ENCODE peak calls at places on chromosomes 16 and 17, in seven cellular contexts. One of them, this sample, is unnamed.

GRCh38 chr17:75313941-75314550 is 24.8 kb upstream of the SLC25A19 start:
- DNase-seq in esophagus squamous epithelium: no peak
- DNase-seq in coronary artery: no peak
- DNase-seq in fibroblast of lung: no peak
- DNase-seq in cardiac muscle cell: no peak
- DNase-seq in CD8-positive, alpha-beta T cell: no peak
- DNase-seq in PC-9: no peak
- DNase-seq in this sample: no peak

GRCh38 chr16:81036751-81037350 is 1.2 kb downstream of the ATMIN start:
- DNase-seq in esophagus squamous epithelium: no peak
- DNase-seq in coronary artery: no peak
- DNase-seq in fibroblast of lung: no peak
- DNase-seq in cardiac muscle cell: no peak
- DNase-seq in CD8-positive, alpha-beta T cell: no peak
- DNase-seq in PC-9: no peak
- DNase-seq in this sample: peak

GRCh38 chr16:88374736-88375135 is 8.0 kb upstream of the ZNF469 start:
- DNase-seq in esophagus squamous epithelium: no peak
- DNase-seq in coronary artery: no peak
- DNase-seq in fibroblast of lung: no peak
- DNase-seq in cardiac muscle cell: no peak
- DNase-seq in CD8-positive, alpha-beta T cell: no peak
- DNase-seq in PC-9: no peak
- DNase-seq in this sample: no peak

GRCh38 chr16:1494129-1494640 is 1.0 kb downstream of the TELO2 start:
- DNase-seq in esophagus squamous epithelium: no peak
- DNase-seq in coronary artery: peak
- DNase-seq in fibroblast of lung: peak
- DNase-seq in cardiac muscle cell: peak
- DNase-seq in CD8-positive, alpha-beta T cell: no peak
- DNase-seq in PC-9: peak
- DNase-seq in this sample: peak

GRCh38 chr17:73092518-73093135 is at the start of gene SLC39A11:
- DNase-seq in esophagus squamous epithelium: peak
- DNase-seq in coronary artery: peak
- DNase-seq in fibroblast of lung: peak
- DNase-seq in cardiac muscle cell: peak
- DNase-seq in CD8-positive, alpha-beta T cell: peak
- DNase-seq in PC-9: peak
- DNase-seq in this sample: peak

GRCh38 chr17:8109669-8110455 is 8.5 kb downstream of the ALOXE3 start:
- DNase-seq in esophagus squamous epithelium: no peak
- DNase-seq in coronary artery: no peak
- DNase-seq in fibroblast of lung: peak
- DNase-seq in cardiac muscle cell: peak
- DNase-seq in CD8-positive, alpha-beta T cell: peak
- DNase-seq in PC-9: no peak
- DNase-seq in this sample: peak

GRCh38 chr16:53053967-53054669 is 673 bp upstream of the CHD9 start:
- DNase-seq in esophagus squamous epithelium: no peak
- DNase-seq in coronary artery: no peak
- DNase-seq in fibroblast of lung: peak
- DNase-seq in cardiac muscle cell: peak
- DNase-seq in CD8-positive, alpha-beta T cell: no peak
- DNase-seq in PC-9: no peak
- DNase-seq in this sample: peak

GRCh38 chr16:70677499-70678120 is 8.2 kb downstream of the MTSS2 start:
- DNase-seq in esophagus squamous epithelium: no peak
- DNase-seq in coronary artery: no peak
- DNase-seq in fibroblast of lung: no peak
- DNase-seq in cardiac muscle cell: no peak
- DNase-seq in CD8-positive, alpha-beta T cell: no peak
- DNase-seq in PC-9: no peak
- DNase-seq in this sample: no peak

GRCh38 chr16:21277927-21278706 is at the start of gene CRYM:
- DNase-seq in esophagus squamous epithelium: no peak
- DNase-seq in coronary artery: peak
- DNase-seq in fibroblast of lung: peak
- DNase-seq in cardiac muscle cell: peak
- DNase-seq in CD8-positive, alpha-beta T cell: peak
- DNase-seq in PC-9: no peak
- DNase-seq in this sample: peak

GRCh38 chr17:71902931-71903506 is 217.8 kb upstream of the SOX9 start:
- DNase-seq in esophagus squamous epithelium: no peak
- DNase-seq in coronary artery: no peak
- DNase-seq in fibroblast of lung: peak
- DNase-seq in cardiac muscle cell: peak
- DNase-seq in CD8-positive, alpha-beta T cell: no peak
- DNase-seq in PC-9: no peak
- DNase-seq in this sample: no peak

DNA sequence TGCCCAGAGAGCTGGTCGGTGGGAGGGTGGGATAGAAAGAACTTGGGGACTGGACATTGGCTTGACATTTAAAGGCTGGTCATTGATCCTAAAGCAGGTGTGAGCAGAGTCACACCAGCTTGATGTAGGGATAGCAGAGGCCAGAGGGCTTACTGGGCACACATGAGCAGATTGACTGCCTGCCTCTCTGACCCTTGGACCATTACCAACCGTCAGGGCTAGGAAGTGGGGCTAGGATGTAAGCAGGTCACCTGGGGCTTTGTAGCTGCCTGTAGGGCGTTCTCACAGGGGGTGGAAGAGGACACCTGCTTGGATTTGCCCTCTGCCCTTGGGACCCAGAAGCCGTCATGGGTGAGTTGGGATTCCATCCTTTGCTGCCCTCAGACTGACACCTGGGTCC is 11.1 kb upstream of the SMPD3 start:
- DNase-seq in esophagus squamous epithelium: no peak
- DNase-seq in coronary artery: no peak
- DNase-seq in fibroblast of lung: no peak
- DNase-seq in cardiac muscle cell: no peak
- DNase-seq in CD8-positive, alpha-beta T cell: no peak
- DNase-seq in PC-9: no peak
- DNase-seq in this sample: no peak
- TF ChIP-seq CTCF in esophagus squamous epithelium: no peak
- TF ChIP-seq CTCF in coronary artery: no peak
- TF ChIP-seq CTCF in fibroblast of lung: no peak
- TF ChIP-seq CTCF in cardiac muscle cell: no peak
- TF ChIP-seq CTCF in CD8-positive, alpha-beta T cell: no peak
- TF ChIP-seq CTCF in PC-9: no peak
- TF ChIP-seq CTCF in this sample: no peak

GRCh38 chr16:27322858-27323780 is 9.3 kb downstream of the IL4R start:
- DNase-seq in esophagus squamous epithelium: no peak
- DNase-seq in coronary artery: no peak
- DNase-seq in fibroblast of lung: no peak
- DNase-seq in cardiac muscle cell: no peak
- DNase-seq in CD8-positive, alpha-beta T cell: no peak
- DNase-seq in PC-9: peak
- DNase-seq in this sample: peak
- H3K27ac ChIP-seq in esophagus squamous epithelium: peak
- H3K27ac ChIP-seq in coronary artery: peak
- H3K27ac ChIP-seq in fibroblast of lung: no peak
- H3K27ac ChIP-seq in cardiac muscle cell: peak
- H3K27ac ChIP-seq in CD8-positive, alpha-beta T cell: no peak
- H3K27ac ChIP-seq in PC-9: peak
- H3K27ac ChIP-seq in this sample: peak

DNA sequence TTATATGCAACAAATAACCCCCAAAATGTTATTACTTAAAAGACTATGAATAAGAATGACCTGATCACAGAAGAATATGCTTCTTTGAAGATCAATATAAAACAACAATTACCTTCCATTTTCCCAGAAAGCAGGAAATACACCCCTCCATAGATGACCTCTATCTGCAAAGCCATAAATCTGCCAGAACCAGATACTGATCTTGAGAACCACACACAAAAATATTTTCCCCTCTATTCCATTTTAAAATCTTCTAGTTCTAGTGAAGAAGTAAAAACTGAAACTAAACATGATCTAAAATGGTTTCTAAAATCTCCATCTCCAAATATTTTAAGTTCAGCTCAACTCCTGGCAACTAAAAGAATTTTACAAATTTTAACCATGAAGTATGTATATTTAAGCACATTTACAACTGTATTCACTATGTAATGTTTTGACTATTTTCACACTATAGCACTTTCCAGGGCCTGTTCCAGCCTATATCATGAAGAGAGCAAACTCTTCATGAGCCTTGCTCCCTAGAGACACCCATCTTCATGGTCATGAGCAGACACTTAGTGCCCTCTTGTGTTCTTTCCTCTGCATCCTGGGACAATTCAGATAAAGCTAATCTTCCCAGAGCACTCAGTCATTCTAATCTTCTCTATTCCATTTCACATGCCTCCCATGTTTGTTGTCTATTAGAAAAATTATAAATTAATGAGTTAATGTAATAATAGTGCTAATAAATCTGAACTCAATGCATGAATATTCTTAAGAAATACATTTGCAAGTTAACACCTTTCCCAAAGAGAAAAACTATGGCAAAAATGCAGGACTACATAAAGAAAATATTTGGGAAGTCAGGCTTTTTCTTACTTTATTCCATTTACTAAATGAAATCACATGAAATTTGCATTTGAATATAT is 87.0 kb downstream of the HELZ start:
- DNase-seq in esophagus squamous epithelium: no peak
- DNase-seq in coronary artery: no peak
- DNase-seq in fibroblast of lung: peak
- DNase-seq in cardiac muscle cell: peak
- DNase-seq in CD8-positive, alpha-beta T cell: no peak
- DNase-seq in PC-9: no peak
- DNase-seq in this sample: peak
- TF ChIP-seq CTCF in esophagus squamous epithelium: no peak
- TF ChIP-seq CTCF in coronary artery: no peak
- TF ChIP-seq CTCF in fibroblast of lung: peak
- TF ChIP-seq CTCF in cardiac muscle cell: peak
- TF ChIP-seq CTCF in CD8-positive, alpha-beta T cell: no peak
- TF ChIP-seq CTCF in PC-9: peak
- TF ChIP-seq CTCF in this sample: peak

GRCh38 chr17:50540485-50541401 is 6.2 kb upstream of the SPATA20 start:
- DNase-seq in esophagus squamous epithelium: no peak
- DNase-seq in coronary artery: no peak
- DNase-seq in fibroblast of lung: no peak
- DNase-seq in cardiac muscle cell: no peak
- DNase-seq in CD8-positive, alpha-beta T cell: no peak
- DNase-seq in PC-9: no peak
- DNase-seq in this sample: no peak
- H3K27ac ChIP-seq in esophagus squamous epithelium: peak
- H3K27ac ChIP-seq in coronary artery: no peak
- H3K27ac ChIP-seq in fibroblast of lung: no peak
- H3K27ac ChIP-seq in cardiac muscle cell: no peak
- H3K27ac ChIP-seq in CD8-positive, alpha-beta T cell: no peak
- H3K27ac ChIP-seq in PC-9: no peak
- H3K27ac ChIP-seq in this sample: peak

DNA sequence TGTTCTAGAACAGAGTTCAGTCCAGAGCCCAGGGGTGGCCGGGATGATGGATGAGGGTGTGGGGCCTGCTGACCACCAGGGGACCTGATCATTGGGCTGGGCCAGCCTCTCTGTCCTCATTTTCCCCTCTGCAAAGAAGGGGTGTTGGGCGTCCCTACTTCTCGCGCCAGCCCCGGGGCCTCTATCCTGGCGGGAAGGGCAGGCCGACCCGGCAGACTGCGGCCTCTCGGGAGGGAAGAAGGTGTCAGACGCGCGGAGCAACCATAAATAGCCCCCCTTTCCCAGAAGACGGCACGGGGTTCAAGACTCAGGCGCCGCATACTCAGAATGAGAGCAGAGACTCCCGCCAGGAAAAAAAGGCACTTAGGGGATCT is 1.9 kb upstream of the CACNA1G start:
- DNase-seq in esophagus squamous epithelium: no peak
- DNase-seq in coronary artery: no peak
- DNase-seq in fibroblast of lung: no peak
- DNase-seq in cardiac muscle cell: no peak
- DNase-seq in CD8-positive, alpha-beta T cell: no peak
- DNase-seq in PC-9: no peak
- DNase-seq in this sample: no peak
- TF ChIP-seq CTCF in esophagus squamous epithelium: no peak
- TF ChIP-seq CTCF in coronary artery: no peak
- TF ChIP-seq CTCF in fibroblast of lung: no peak
- TF ChIP-seq CTCF in cardiac muscle cell: no peak
- TF ChIP-seq CTCF in CD8-positive, alpha-beta T cell: no peak
- TF ChIP-seq CTCF in PC-9: no peak
- TF ChIP-seq CTCF in this sample: no peak

GRCh38 chr17:80264048-80264792 is 3.6 kb downstream of the RNF213 start:
- DNase-seq in esophagus squamous epithelium: no peak
- DNase-seq in coronary artery: no peak
- DNase-seq in fibroblast of lung: no peak
- DNase-seq in cardiac muscle cell: no peak
- DNase-seq in CD8-positive, alpha-beta T cell: peak
- DNase-seq in PC-9: no peak
- DNase-seq in this sample: no peak
- H3K27ac ChIP-seq in esophagus squamous epithelium: peak
- H3K27ac ChIP-seq in coronary artery: peak
- H3K27ac ChIP-seq in fibroblast of lung: peak
- H3K27ac ChIP-seq in cardiac muscle cell: no peak
- H3K27ac ChIP-seq in CD8-positive, alpha-beta T cell: peak
- H3K27ac ChIP-seq in PC-9: no peak
- H3K27ac ChIP-seq in this sample: peak